ENCODE peak calls at places on chromosomes 11 and 22, in seven cellular contexts. X, F, P, W, D, C and B are unnamed samples.

GRCh38 chr11:66727282-66727882 is 1.6 kb downstream of the SPTBN2 start:
- DNase-seq in P (peak), W (no peak), D (peak), F (no peak), C (peak), X (no peak), B (no peak)

GRCh38 chr11:6647836-6648235 is 7.8 kb downstream of the DCHS1 start:
- DNase-seq in X (no peak), C (no peak), F (no peak), W (no peak), D (no peak), P (no peak), B (no peak)

GRCh38 chr22:20174785-20175596 is 24.1 kb upstream of the CCDC188 start:
- DNase-seq in F (no peak), W (no peak), X (no peak), P (no peak), C (no peak), D (no peak), B (no peak)

GRCh38 chr11:21783954-21784353 is 408.9 kb upstream of the ANO5 start:
- DNase-seq in W (no peak), X (no peak), F (no peak), P (no peak), D (no peak), C (no peak), B (no peak)

GRCh38 chr11:111183706-111184105 is 61.8 kb upstream of the POU2AF2 start:
- DNase-seq in W (no peak), X (peak), C (no peak), F (no peak), P (no peak), D (no peak), B (no peak)

GRCh38 chr11:96149743-96150555 is 193.0 kb downstream of the MAML2 start:
- DNase-seq in C (no peak), F (no peak), D (no peak), P (no peak), X (no peak), W (no peak), B (no peak)

GRCh38 chr22:28810839-28811491 is 10.6 kb upstream of the XBP1 start:
- DNase-seq in F (no peak), W (no peak), D (no peak), X (peak), P (no peak), C (peak), B (no peak)

GRCh38 chr11:121649798-121650197 is 197.0 kb upstream of the SORL1-AS1 start:
- DNase-seq in X (no peak), W (no peak), P (no peak), F (no peak), D (no peak), C (no peak), B (no peak)

GRCh38 chr11:107468596-107468995 is 11.0 kb upstream of the CWF19L2 start:
- DNase-seq in C (peak), F (no peak), X (no peak), D (no peak), P (no peak), W (no peak), B (no peak)

GRCh38 chr11:2459796-2460531 is 15.2 kb downstream of the KCNQ1 start:
- DNase-seq in X (no peak), W (no peak), D (peak), P (no peak), F (no peak), C (no peak), B (no peak)

GRCh38 chr11:23976776-23977380 is 520.0 kb upstream of the LUZP2 start:
- DNase-seq in F (no peak), X (no peak), D (no peak), C (no peak), W (no peak), P (no peak), B (no peak)